ENCODE peak calls at places on chromosome 1, in six cellular contexts. U, Q, W, H, R and P are unnamed samples.

GRCh38 chr1:38037481-38037939 is 9.1 kb downstream of the POU3F1 start:
- DNase-seq in U (peak), Q (no peak), W (no peak), H (no peak), R (no peak), P (no peak)

GRCh38 chr1:150563340-150564038 is 14.3 kb downstream of the ADAMTSL4 start:
- DNase-seq in U (peak), Q (peak), W (peak), H (peak), R (no peak), P (peak)

GRCh38 chr1:38360807-38361206 is 314.2 kb upstream of the POU3F1 start:
- DNase-seq in U (no peak), Q (no peak), W (peak), H (no peak), R (no peak), P (no peak)

GRCh38 chr1:155062702-155063411 is 683 bp upstream of the EFNA4 start:
- DNase-seq in U (peak), Q (peak), W (peak), H (no peak), R (no peak), P (peak)

GRCh38 chr1:245810181-245810727 is 655.5 kb downstream of the KIF26B start:
- DNase-seq in U (no peak), Q (no peak), W (peak), H (no peak), R (no peak), P (no peak)

GRCh38 chr1:36467027-36467410 is 2.8 kb upstream of the MRPS15 start:
- DNase-seq in U (no peak), Q (no peak), W (no peak), H (no peak), R (no peak), P (no peak)

GRCh38 chr1:2478100-2478499 is 2.0 kb downstream of the PLCH2 start:
- DNase-seq in U (no peak), Q (no peak), W (no peak), H (no peak), R (no peak), P (no peak)

GRCh38 chr1:85824066-85824835 is 116.0 kb upstream of the ZNHIT6 start:
- DNase-seq in U (no peak), Q (no peak), W (no peak), H (no peak), R (no peak), P (no peak)

GRCh38 chr1:151703813-151704212 is 12.8 kb downstream of the CELF3 start:
- DNase-seq in U (no peak), Q (no peak), W (no peak), H (no peak), R (no peak), P (no peak)

GRCh38 chr1:248055261-248055660 is 8.6 kb downstream of the OR2L3 start:
- DNase-seq in U (no peak), Q (no peak), W (no peak), H (no peak), R (no peak), P (no peak)

GRCh38 chr1:50139339-50139738 is 30.6 kb downstream of the ELAVL4 start:
- DNase-seq in U (no peak), Q (no peak), W (no peak), H (no peak), R (no peak), P (no peak)

GRCh38 chr1:198072177-198072576 is 84.6 kb upstream of the NEK7 start:
- DNase-seq in U (peak), Q (no peak), W (no peak), H (peak), R (no peak), P (no peak)
- TF ChIP-seq CTCF in U (peak), Q (no peak), W (no peak), H (peak), R (peak), P (peak)

DNA sequence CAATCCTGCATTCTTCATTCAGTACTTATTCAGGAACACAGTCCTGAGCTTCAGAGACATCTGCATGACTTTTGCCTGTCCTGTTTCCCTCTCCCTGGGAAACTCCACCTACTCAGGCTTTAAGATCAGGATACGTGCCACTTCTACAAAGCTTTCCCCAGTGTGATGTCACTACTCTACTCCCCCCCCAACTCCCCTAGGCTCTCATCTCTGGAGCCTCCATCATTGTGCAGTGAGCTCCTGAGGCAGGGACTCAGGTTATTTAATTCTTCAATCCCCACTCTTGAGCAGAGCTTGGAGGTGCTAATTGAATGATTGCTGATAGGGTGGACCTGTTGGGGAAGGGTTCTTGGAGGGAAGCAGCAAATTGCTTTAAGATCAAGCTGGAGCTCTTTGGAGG is 1.2 kb downstream of the NT5C1A start:
- DNase-seq in U (no peak), Q (no peak), W (no peak), H (no peak), R (no peak), P (no peak)
- H3K4me3 ChIP-seq in U (no peak), Q (no peak), W (no peak), H (no peak), R (no peak), P (no peak)

GRCh38 chr1:171715813-171716251 is 26.0 kb downstream of the VAMP4 start:
- DNase-seq in U (peak), Q (peak), W (peak), H (peak), R (no peak), P (no peak)
- TF ChIP-seq CTCF in U (peak), Q (peak), W (no peak), H (peak), R (peak), P (peak)

DNA sequence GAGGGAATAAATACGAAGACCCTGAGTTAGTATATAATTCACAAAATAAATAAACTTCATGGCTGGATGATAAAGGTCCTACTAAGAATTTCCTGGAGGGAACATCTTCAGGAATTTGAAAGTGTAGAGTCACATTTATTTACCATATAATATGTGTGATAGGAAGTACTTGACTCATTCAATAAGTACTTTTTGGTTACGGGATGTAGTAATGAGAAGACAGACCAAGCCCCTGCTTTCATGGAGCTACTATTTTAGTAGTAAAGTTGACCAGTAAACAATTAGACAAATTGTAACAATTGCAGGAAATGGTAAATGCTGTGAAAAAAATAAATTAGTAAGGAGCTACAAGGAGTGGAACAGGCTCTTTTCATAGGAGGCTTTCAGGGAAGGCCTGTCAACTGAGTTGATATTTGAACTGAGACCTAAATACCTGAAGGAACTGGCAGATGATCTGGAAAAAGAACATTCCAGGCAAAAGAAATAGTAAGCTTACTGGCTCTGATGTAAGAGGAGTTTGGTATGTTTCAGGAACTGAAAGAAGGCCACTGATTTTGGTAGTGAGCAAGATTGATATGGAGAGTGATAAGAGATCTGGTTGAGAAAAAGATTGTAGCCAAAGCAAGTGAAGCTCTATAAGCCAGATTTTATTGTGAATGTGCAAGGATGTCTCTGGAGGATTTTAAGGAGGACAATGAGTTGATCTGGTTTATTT is 36.2 kb downstream of the CAMSAP2 start:
- DNase-seq in U (no peak), Q (no peak), W (peak), H (no peak), R (no peak), P (no peak)
- H3K4me3 ChIP-seq in U (no peak), Q (no peak), W (no peak), H (no peak), R (no peak), P (no peak)

DNA sequence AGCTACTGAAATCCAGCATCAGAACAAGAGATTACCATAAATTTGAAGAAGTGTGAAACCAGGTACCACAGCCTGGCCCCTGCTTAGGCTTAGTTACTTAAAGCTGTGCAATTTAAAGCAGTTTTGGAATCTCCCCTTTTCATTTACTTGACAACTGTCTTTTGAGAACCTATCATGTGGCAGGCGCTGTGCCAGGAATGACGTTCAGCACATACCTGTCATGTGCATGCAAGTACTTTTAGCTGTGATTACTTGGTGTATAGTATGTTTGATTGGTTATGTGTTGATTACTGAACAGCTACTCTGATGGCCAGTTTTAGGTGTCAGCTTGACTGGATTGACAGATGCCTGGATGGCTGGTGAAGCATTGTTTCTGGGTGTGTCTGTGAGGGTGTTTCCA is 177.8 kb downstream of the RYR2 start:
- DNase-seq in U (no peak), Q (no peak), W (no peak), H (no peak), R (no peak), P (no peak)
- TF ChIP-seq CTCF in U (no peak), Q (no peak), W (no peak), H (no peak), R (no peak), P (no peak)

GRCh38 chr1:97630281-97630680 is 290.6 kb downstream of the DPYD start:
- DNase-seq in U (no peak), Q (no peak), W (no peak), H (no peak), R (no peak), P (no peak)
- H3K4me3 ChIP-seq in U (no peak), Q (no peak), W (no peak), H (no peak), R (no peak), P (no peak)

DNA sequence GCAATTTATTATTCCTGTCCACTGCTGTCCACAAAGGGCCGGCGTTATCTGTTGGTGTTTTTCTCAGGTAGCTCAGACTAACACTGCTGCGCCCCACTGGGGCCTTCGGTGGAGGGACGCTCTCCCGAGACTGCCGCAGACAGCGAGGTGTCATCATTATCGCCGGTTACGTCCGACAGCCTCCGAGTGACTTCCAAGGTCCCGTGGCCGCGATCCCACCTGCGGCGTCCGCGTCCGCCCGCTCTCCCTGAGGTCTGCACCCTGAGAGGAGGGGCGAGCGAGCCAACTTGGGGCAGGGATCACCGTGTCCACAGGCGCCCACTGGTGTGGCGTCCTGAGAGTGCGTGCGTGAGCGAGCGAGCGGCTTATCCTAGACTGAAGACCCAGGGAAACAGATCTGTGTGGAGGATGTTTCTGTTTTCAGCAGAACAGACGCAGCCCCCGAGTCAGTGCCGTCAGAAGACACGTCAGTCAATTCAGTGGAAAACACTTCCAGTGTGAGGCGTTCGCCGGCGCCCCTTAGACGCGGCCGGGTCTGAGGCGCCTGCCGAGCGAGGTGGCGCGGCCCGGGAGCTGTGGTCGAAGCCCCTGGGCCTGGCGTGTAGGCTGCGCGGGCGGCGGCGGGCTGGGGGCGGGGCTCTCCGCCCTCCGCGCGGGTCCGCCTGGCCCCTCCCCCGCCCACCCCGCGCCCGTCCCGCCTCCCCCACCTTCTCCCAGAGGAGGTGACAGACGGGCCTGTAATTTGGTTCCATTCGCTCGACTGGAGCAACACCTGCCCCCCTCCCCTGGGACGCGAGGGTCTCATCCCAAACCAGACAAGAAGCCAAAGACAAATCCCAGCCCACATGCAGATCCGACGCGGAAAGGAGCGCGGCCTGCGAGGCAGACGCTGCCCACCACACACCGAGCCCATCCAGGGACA is 12.6 kb downstream of the NHLH2 start:
- DNase-seq in U (peak), Q (no peak), W (no peak), H (no peak), R (no peak), P (no peak)
- TF ChIP-seq CTCF in U (no peak), Q (no peak), W (no peak), H (no peak), R (no peak), P (peak)